ENCODE peak calls at places on chromosome 9, in seven cellular contexts. Y is left lung, B is aorta, O is left ventricle myocardium inferior, V is stomach, R is colonic mucosa, D is HCT116. H is an unnamed sample. For H3K4me1 and H3K36me3, the result is how much of the 10 kb centered on the place peaks cover.

GRCh38 chr9:130682490-130683121 is 11.0 kb upstream of the EXOSC2 start:
- DNase-seq in Y (peak), B (peak), O (peak), V (peak), R (peak), D (peak), H (no peak)

GRCh38 chr9:129549684-129550083 is 71.2 kb downstream of the C9orf50 start:
- DNase-seq in Y (no peak), B (peak), O (peak), V (no peak), R (no peak), D (no peak), H (no peak)

GRCh38 chr9:112184211-112184610 is 9.1 kb upstream of the SUSD1 start:
- DNase-seq in Y (no peak), B (no peak), O (no peak), V (no peak), R (no peak), D (no peak), H (no peak)

GRCh38 chr9:104386425-104387069 is 117.5 kb upstream of the OR13F1 start:
- DNase-seq in Y (no peak), B (no peak), O (no peak), V (no peak), R (no peak), D (peak), H (peak)

GRCh38 chr9:123997665-123998277 is 13.8 kb upstream of the LHX2 start:
- DNase-seq in Y (peak), B (peak), O (peak), V (no peak), R (peak), D (no peak), H (no peak)

GRCh38 chr9:92963831-92964606 is 16.7 kb downstream of the FGD3 start:
- DNase-seq in Y (peak), B (peak), O (no peak), V (peak), R (peak), D (no peak), H (no peak)

GRCh38 chr9:123725389-123725788 is 204.5 kb downstream of the DENND1A start:
- DNase-seq in Y (no peak), B (no peak), O (peak), V (no peak), R (no peak), D (no peak), H (no peak)

GRCh38 chr9:81321551-81321950 is 367.8 kb downstream of the TLE1 start:
- DNase-seq in Y (no peak), B (no peak), O (no peak), V (no peak), R (no peak), D (no peak), H (no peak)

GRCh38 chr9:90991953-90992352 is 190.3 kb downstream of the SYK start:
- DNase-seq in Y (no peak), B (no peak), O (no peak), V (no peak), R (no peak), D (no peak), H (no peak)

GRCh38 chr9:130240410-130241197 is 25.0 kb upstream of the HMCN2 start:
- DNase-seq in Y (no peak), B (peak), O (peak), V (peak), R (peak), D (peak), H (no peak)

GRCh38 chr9:92265159-92265558 is 28.3 kb downstream of the IARS1 start:
- DNase-seq in Y (no peak), B (no peak), O (no peak), V (no peak), R (no peak), D (no peak), H (no peak)

GRCh38 chr9:127942152-127943010 is 4.7 kb upstream of the DPM2 start:
- DNase-seq in Y (peak), B (peak), O (peak), V (peak), R (no peak), D (no peak), H (no peak)

GRCh38 chr9:108671794-108672193 is 184.0 kb downstream of the ACTL7B start:
- DNase-seq in Y (no peak), B (no peak), O (no peak), V (no peak), R (no peak), D (no peak), H (no peak)

GRCh38 chr9:114561771-114562170 is 25.8 kb upstream of the ATP6V1G1 start:
- DNase-seq in Y (no peak), B (no peak), O (no peak), V (no peak), R (no peak), D (no peak), H (no peak)

GRCh38 chr9:9557804-9558334 is 1054.9 kb downstream of the PTPRD start:
- DNase-seq in Y (no peak), B (peak), O (no peak), V (no peak), R (no peak), D (no peak), H (no peak)

GRCh38 chr9:20611751-20612287 is 10.5 kb downstream of the MLLT3 start:
- DNase-seq in Y (no peak), B (no peak), O (no peak), V (no peak), R (no peak), D (no peak), H (no peak)

GRCh38 chr9:89418882-89419641 is 78.9 kb downstream of the SEMA4D start:
- DNase-seq in Y (no peak), B (peak), O (no peak), V (no peak), R (no peak), D (no peak), H (no peak)

GRCh38 chr9:14310247-14310646 is 3.7 kb downstream of the NFIB start:
- DNase-seq in Y (no peak), B (no peak), O (no peak), V (no peak), R (no peak), D (no peak), H (no peak)

GRCh38 chr9:121636411-121636865 is 15.0 kb upstream of the DAB2IP start:
- DNase-seq in Y (peak), B (peak), O (no peak), V (no peak), R (no peak), D (no peak), H (no peak)

GRCh38 chr9:79651251-79651795 is 79.6 kb downstream of the TLE4 start:
- DNase-seq in Y (peak), B (no peak), O (no peak), V (no peak), R (no peak), D (no peak), H (no peak)

GRCh38 chr9:88766778-88767503 is 224.3 kb upstream of the S1PR3 start:
- DNase-seq in Y (no peak), B (no peak), O (no peak), V (no peak), R (no peak), D (no peak), H (no peak)

GRCh38 chr9:94005272-94005901 is 50.2 kb upstream of the BARX1 start:
- DNase-seq in Y (no peak), B (no peak), O (no peak), V (peak), R (peak), D (no peak), H (no peak)

GRCh38 chr9:99039388-99040182 is 65.3 kb upstream of the TGFBR1 start:
- DNase-seq in Y (no peak), B (no peak), O (no peak), V (no peak), R (no peak), D (no peak), H (no peak)

GRCh38 chr9:6024035-6024554 is 8.7 kb upstream of the RANBP6 start:
- DNase-seq in Y (no peak), B (no peak), O (no peak), V (no peak), R (no peak), D (peak), H (no peak)

GRCh38 chr9:95101326-95101725 is 216.2 kb downstream of the FANCC start:
- DNase-seq in Y (no peak), B (no peak), O (no peak), V (no peak), R (no peak), D (no peak), H (no peak)
- H3K4me3 ChIP-seq in Y (no peak), B (no peak), O (no peak), V (no peak), R (no peak), D (no peak), H (no peak)

GRCh38 chr9:78025186-78025585 is 6.4 kb downstream of the GNAQ start:
- DNase-seq in Y (no peak), B (no peak), O (no peak), V (no peak), R (no peak), D (no peak), H (no peak)
- H3K4me1 ChIP-seq in Y (half or more), B (under half), O (half or more), V (half or more), R (under half), D (under half), H (under half)

GRCh38 chr9:113219972-113220371 is 1.1 kb downstream of the FKBP15 start:
- DNase-seq in Y (no peak), B (no peak), O (no peak), V (no peak), R (no peak), D (no peak), H (no peak)

GRCh38 chr9:113215142-113215541 is 5.9 kb downstream of the FKBP15 start:
- DNase-seq in Y (no peak), B (no peak), O (no peak), V (no peak), R (no peak), D (peak), H (no peak)

GRCh38 chr9:113220467-113221002 is 542 bp downstream of the FKBP15 start:
- DNase-seq in Y (no peak), B (no peak), O (no peak), V (no peak), R (peak), D (no peak), H (no peak)

GRCh38 chr9:113219186-113219936 is 1.7 kb downstream of the FKBP15 start:
- DNase-seq in Y (no peak), B (no peak), O (no peak), V (no peak), R (no peak), D (no peak), H (no peak)

DNA sequence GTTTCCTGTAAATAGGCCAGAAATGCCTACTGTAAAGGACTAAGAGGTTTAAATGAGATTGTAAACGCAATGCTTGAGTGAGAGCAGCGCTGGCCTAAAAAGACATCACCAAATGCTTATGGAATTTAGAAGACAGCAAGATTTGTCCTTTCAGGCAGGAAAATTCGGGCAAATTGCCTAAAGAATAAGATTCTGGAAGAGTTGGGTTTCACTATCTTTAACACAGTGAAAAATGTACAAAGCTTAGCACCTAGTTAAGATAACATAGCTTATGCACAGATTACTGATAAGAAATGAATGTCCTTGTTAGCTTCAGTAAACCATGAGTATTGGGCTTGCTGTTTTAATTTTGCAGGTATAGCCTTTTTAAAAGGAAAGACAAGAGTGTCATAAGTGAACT is 4.7 kb downstream of the FKBP15 start:
- DNase-seq in Y (no peak), B (no peak), O (no peak), V (no peak), R (no peak), D (no peak), H (no peak)
- H3K36me3 ChIP-seq in Y (under half), B (under half), O (under half), V (under half), R (under half), D (under half), H (under half)

GRCh38 chr9:133133680-133134418 is 12.8 kb upstream of the RALGDS start:
- DNase-seq in Y (peak), B (peak), O (peak), V (peak), R (peak), D (peak), H (no peak)
- H3K4me3 ChIP-seq in Y (no peak), B (no peak), O (peak), V (no peak), R (no peak), D (peak), H (no peak)

DNA sequence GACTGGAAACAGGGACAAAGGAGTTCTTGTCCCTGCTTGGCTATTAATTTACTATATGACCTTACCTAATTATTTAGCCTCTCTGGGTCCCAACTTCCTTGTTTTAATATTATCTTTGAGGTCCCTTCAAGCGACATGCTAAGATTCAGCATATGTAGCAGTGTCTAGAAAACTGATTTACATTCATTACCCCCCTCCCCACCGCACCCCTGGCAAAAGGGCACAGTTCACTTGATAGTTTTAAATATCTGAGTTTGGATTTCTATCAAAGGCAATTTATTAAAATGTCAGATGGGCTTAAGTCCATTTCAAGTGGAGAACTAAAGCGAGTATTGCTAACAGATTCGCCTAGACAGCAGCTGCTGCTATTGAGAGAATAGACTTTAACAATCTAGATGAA is 3.9 kb downstream of the CEMIP2 start:
- DNase-seq in Y (no peak), B (no peak), O (no peak), V (no peak), R (peak), D (no peak), H (no peak)
- H3K4me1 ChIP-seq in Y (half or more), B (under half), O (half or more), V (under half), R (under half), D (half or more), H (under half)

GRCh38 chr9:33131505-33132248 is 35.5 kb downstream of the B4GALT1 start:
- DNase-seq in Y (no peak), B (no peak), O (no peak), V (no peak), R (no peak), D (no peak), H (no peak)
- H3K36me3 ChIP-seq in Y (under half), B (under half), O (half or more), V (half or more), R (under half), D (under half), H (under half)

H was measured in iPS DF 6.9.